ENCODE peak calls at places on chromosomes 16 and 17, in seven cellular contexts. J is stromal cell of bone marrow, A is kidney tubule cell, Y is HTR-8/SVneo, D is cardiac muscle cell, S is ecto neural progenitor cell, H is astrocyte of the cerebellum. O is an unnamed sample.

GRCh38 chr17:57987582-57988300 is at the start of gene VEZF1:
- DNase-seq in J (no peak), A (peak), Y (peak), D (peak), S (peak), H (no peak), O (no peak)

GRCh38 chr16:10226672-10227306 is 44.6 kb upstream of the GRIN2A start:
- DNase-seq in J (no peak), A (no peak), Y (no peak), D (no peak), S (no peak), H (no peak), O (no peak)

GRCh38 chr17:67713169-67713568 is 4.6 kb upstream of the NOL11 start:
- DNase-seq in J (no peak), A (no peak), Y (no peak), D (no peak), S (no peak), H (no peak), O (no peak)

GRCh38 chr17:20189979-20190378 is 180.8 kb downstream of the SPECC1 start:
- DNase-seq in J (no peak), A (no peak), Y (no peak), D (no peak), S (no peak), H (no peak), O (no peak)

GRCh38 chr17:29172589-29172988 is 7.6 kb downstream of the MYO18A start:
- DNase-seq in J (no peak), A (no peak), Y (no peak), D (no peak), S (no peak), H (no peak), O (no peak)

GRCh38 chr17:20073056-20073979 is 64.2 kb downstream of the SPECC1 start:
- DNase-seq in J (peak), A (no peak), Y (no peak), D (peak), S (no peak), H (no peak), O (no peak)

GRCh38 chr17:76152580-76152979 is 11.5 kb upstream of the FOXJ1 start:
- DNase-seq in J (no peak), A (no peak), Y (no peak), D (no peak), S (no peak), H (no peak), O (no peak)

GRCh38 chr17:14545156-14545906 is 244.4 kb downstream of the HS3ST3B1 start:
- DNase-seq in J (no peak), A (peak), Y (no peak), D (no peak), S (no peak), H (no peak), O (no peak)

GRCh38 chr16:27582883-27583282 is 32.9 kb downstream of the KATNIP start:
- DNase-seq in J (no peak), A (no peak), Y (no peak), D (no peak), S (no peak), H (no peak), O (no peak)

GRCh38 chr17:36550491-36551417 is 6.0 kb downstream of the GGNBP2 start:
- DNase-seq in J (no peak), A (no peak), Y (no peak), D (no peak), S (peak), H (no peak), O (no peak)

GRCh38 chr16:83932304-83932703 is 20.7 kb upstream of the OSGIN1 start:
- DNase-seq in J (no peak), A (no peak), Y (no peak), D (no peak), S (no peak), H (no peak), O (no peak)

O was measured in kidney epithelial cell.